ENCODE peak calls at places on chromosomes 13 and 19, in six cellular contexts. I is GM23248, K is SK-N-SH, W is IMR-90, M is right lobe of liver, U is small intestine. S is an unnamed sample.

GRCh38 chr19:30664358-30665058 is 292.3 kb downstream of the ZNF536 start:
- DNase-seq in I (peak), K (peak), W (peak), M (peak), U (peak), S (peak)

GRCh38 chr19:33631628-33631995 is 9.9 kb downstream of the CHST8 start:
- DNase-seq in I (no peak), K (no peak), W (no peak), M (no peak), U (no peak), S (no peak)

GRCh38 chr19:2517881-2518601 is 42.1 kb downstream of the GADD45B start:
- DNase-seq in I (no peak), K (no peak), W (no peak), M (no peak), U (no peak), S (no peak)

GRCh38 chr13:108561152-108561551 is 68.3 kb upstream of the MYO16 start:
- DNase-seq in I (no peak), K (no peak), W (no peak), M (no peak), U (no peak), S (no peak)

GRCh38 chr19:39304701-39305571 is 8.7 kb downstream of the IFNL1 start:
- DNase-seq in I (no peak), K (no peak), W (no peak), M (no peak), U (no peak), S (peak)

GRCh38 chr19:14081797-14082674 is 3.5 kb downstream of the C19orf67 start:
- DNase-seq in I (peak), K (no peak), W (peak), M (peak), U (no peak), S (peak)

GRCh38 chr13:75566658-75567057 is 17.1 kb downstream of the UCHL3 start:
- DNase-seq in I (peak), K (peak), W (peak), M (no peak), U (peak), S (no peak)

GRCh38 chr13:106917024-106917491 is 349.1 kb upstream of the ARGLU1 start:
- DNase-seq in I (no peak), K (no peak), W (no peak), M (no peak), U (no peak), S (no peak)

DNA sequence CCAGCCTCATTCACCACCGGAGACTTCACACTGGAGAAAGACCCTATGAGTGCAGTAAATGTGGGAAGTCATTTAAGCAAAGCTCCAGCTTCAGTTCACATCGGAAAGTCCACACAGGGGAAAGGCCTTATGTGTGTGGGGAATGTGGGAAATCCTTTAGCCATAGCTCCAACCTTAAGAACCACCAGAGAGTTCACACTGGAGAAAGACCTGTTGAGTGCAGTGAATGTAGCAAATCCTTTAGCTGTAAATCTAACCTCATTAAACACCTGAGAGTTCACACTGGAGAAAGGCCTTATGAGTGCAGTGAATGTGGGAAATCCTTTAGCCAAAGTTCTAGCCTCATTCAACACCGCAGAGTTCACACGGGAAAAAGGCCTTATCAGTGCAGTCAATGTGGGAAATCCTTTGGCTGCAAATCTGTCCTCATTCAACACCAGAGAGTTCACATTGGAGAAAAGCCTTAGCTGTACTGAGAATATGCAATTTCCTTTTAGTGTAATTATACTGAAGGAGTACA is 8.8 kb downstream of the ZNF211 start:
- DNase-seq in I (no peak), K (no peak), W (no peak), M (no peak), U (no peak), S (no peak)
- H3K27ac ChIP-seq in I (no peak), K (no peak), W (no peak), M (no peak), U (no peak), S (no peak)

GRCh38 chr19:6063576-6063961 is 46.7 kb downstream of the RFX2 start:
- DNase-seq in I (no peak), K (no peak), W (no peak), M (peak), U (no peak), S (no peak)

GRCh38 chr19:6065685-6066365 is 44.5 kb downstream of the RFX2 start:
- DNase-seq in I (peak), K (no peak), W (peak), M (peak), U (peak), S (peak)

GRCh38 chr19:6064703-6065073 is 45.6 kb downstream of the RFX2 start:
- DNase-seq in I (no peak), K (no peak), W (no peak), M (no peak), U (no peak), S (no peak)

GRCh38 chr19:6062961-6063575 is 47.2 kb downstream of the RFX2 start:
- DNase-seq in I (no peak), K (no peak), W (no peak), M (peak), U (no peak), S (no peak)

DNA sequence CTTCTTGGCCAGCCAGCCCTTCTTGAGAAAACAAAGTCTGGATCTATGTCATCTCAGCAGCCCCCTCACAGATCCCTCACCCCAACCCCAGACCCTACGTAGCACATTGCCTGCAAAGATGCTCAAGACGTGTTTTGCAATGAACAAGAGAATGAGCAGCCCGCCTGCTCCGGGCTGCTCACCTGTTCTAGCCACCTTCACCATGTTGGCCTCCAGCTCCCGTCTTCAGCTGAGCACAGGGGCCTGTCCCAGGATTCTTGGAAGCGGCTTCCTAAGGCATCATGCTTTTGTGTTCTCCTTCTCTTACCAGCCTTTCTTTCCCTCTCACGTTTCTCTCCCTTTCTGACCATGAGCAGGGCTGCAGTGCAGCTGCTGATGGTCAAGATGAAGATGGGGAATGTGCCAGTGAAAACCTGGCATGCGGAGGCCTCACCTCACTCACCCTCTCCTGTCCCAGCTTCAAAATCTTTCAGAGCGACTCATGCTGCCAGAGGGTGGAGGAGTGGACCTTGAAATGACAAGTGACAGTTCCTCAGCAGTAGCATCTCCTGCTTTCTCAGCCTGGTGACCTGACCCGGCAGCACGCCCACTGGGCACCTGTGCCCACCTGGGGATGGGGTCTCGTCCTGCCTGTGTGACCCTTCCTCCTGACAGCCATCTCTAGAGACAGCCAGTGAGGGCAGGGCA is 46.1 kb downstream of the RFX2 start:
- DNase-seq in I (no peak), K (no peak), W (no peak), M (peak), U (peak), S (peak)
- H3K27ac ChIP-seq in I (no peak), K (no peak), W (no peak), M (no peak), U (no peak), S (peak)

GRCh38 chr13:27959976-27960361 is 9.1 kb downstream of the CDX2 start:
- DNase-seq in I (no peak), K (no peak), W (no peak), M (no peak), U (no peak), S (no peak)
- H3K27ac ChIP-seq in I (no peak), K (no peak), W (no peak), M (peak), U (peak), S (peak)

DNA sequence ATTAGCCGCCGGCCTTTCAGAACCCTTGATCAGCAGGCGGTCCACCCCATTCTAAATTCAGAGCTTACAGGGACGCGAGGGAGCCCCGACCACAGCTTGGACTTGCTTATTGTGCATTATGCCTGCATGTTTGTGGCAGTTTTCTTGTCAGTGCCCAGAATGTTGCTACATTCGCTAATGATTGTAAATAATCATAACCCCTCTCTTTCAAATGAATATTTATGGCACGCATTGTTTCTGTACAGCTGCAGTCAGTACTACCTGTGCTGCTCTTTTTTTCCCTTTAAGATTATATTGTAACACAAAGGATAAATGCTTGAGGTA is 321 bp upstream of the VPS36 start:
- DNase-seq in I (no peak), K (no peak), W (no peak), M (no peak), U (no peak), S (no peak)
- H3K27ac ChIP-seq in I (no peak), K (no peak), W (no peak), M (peak), U (no peak), S (peak)

GRCh38 chr13:51097353-51098043 is 13.6 kb downstream of the C13orf42 start:
- DNase-seq in I (no peak), K (no peak), W (no peak), M (no peak), U (no peak), S (no peak)
- H3K27ac ChIP-seq in I (no peak), K (no peak), W (no peak), M (no peak), U (no peak), S (no peak)

DNA sequence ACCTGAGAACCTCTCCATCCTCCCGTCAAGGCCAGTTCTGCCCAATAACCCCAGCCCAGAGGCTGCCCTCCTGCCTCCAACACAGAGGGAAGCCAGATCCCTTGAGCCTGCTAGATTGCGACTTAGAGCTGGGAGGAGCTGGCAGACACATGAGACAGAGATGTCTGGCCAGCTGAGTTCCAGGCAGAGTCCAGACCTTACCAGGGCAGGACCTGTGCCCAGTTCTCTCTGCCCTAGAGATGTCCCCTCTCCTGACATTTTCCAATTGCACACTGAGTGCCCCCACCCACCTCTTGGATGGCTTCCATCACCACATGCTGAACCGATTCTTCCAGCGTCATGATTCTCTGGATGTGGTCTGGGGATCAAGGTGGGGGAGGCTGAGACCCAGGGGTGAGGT is 3.0 kb downstream of the HOOK2 start:
- DNase-seq in I (no peak), K (no peak), W (no peak), M (no peak), U (no peak), S (no peak)
- H3K27ac ChIP-seq in I (no peak), K (peak), W (no peak), M (no peak), U (no peak), S (no peak)

GRCh38 chr19:58009301-58009665 is 6.7 kb upstream of the ZNF606 start:
- DNase-seq in I (no peak), K (no peak), W (no peak), M (peak), U (no peak), S (no peak)
- H3K27ac ChIP-seq in I (peak), K (no peak), W (no peak), M (no peak), U (no peak), S (no peak)